ENCODE peak calls at places on chromosomes 6 and 20, in four cellular contexts. A is hepatocyte, V is endodermal cell, K is K562. W is an unnamed sample.

GRCh38 chr6:17394192-17394611 is 807 bp downstream of the CAP2 start:
- DNase-seq in V (peak; percentile 89), K (peak; percentile 9), A (peak; percentile 81), W (peak; percentile 75)

GRCh38 chr6:137738197-137738596 is 128.9 kb upstream of the TNFAIP3 start:
- DNase-seq in A (peak; percentile 40), V (no peak), K (no peak), W (peak; percentile 68)

GRCh38 chr20:45771182-45771759 is 20.4 kb downstream of the WFDC3 start:
- DNase-seq in K (peak; percentile 87), A (peak; percentile 88), V (peak; percentile 97), W (peak; percentile 67)

GRCh38 chr6:11251553-11252358 is 19.3 kb upstream of the NEDD9 start:
- DNase-seq in V (no peak), K (no peak), A (peak; percentile 35), W (peak; percentile 80)

GRCh38 chr6:118579786-118580185 is 31.7 kb downstream of the PLN start:
- DNase-seq in V (peak; percentile 80), A (no peak), K (no peak), W (no peak)

GRCh38 chr6:100171533-100172321 is 177.7 kb upstream of the MCHR2 start:
- DNase-seq in A (no peak), V (no peak), K (no peak), W (peak; percentile 76)

GRCh38 chr20:25553819-25554296 is 31.5 kb downstream of the NINL start:
- DNase-seq in A (peak; percentile 69), K (no peak), V (no peak), W (no peak)

GRCh38 chr20:47438464-47439381 is 63.0 kb upstream of the NCOA3 start:
- DNase-seq in V (no peak), K (peak; percentile 67), A (peak; percentile 58), W (peak; percentile 85)

GRCh38 chr6:94323853-94324252 is 904.5 kb upstream of the EPHA7 start:
- DNase-seq in K (no peak), A (peak; percentile 23), V (peak; percentile 62), W (peak; percentile 4)

GRCh38 chr6:154962751-154963150 is 32.4 kb upstream of the TIAM2 start:
- DNase-seq in V (no peak), K (no peak), A (peak; percentile 23), W (peak; percentile 78)

GRCh38 chr6:3280866-3281465 is 22.2 kb downstream of the PSMG4 start:
- DNase-seq in V (peak; percentile 45), A (no peak), K (no peak), W (no peak)

GRCh38 chr6:156126535-156126934 is 650.6 kb upstream of the ARID1B start:
- DNase-seq in V (no peak), K (no peak), A (no peak), W (no peak)

GRCh38 chr6:138714493-138714892 is 59.1 kb upstream of the CCDC28A start:
- DNase-seq in V (no peak), A (no peak), K (no peak), W (no peak)

GRCh38 chr6:89602713-89603112 is 35.8 kb downstream of the LYRM2 start:
- DNase-seq in K (no peak), A (no peak), V (no peak), W (no peak)

GRCh38 chr20:59032713-59033059 is 551 bp upstream of the ATP5F1E start:
- DNase-seq in A (peak; percentile 62), V (no peak), K (no peak), W (no peak)

GRCh38 chr20:35729836-35730582 is 12.1 kb downstream of the RBM39 start:
- DNase-seq in V (no peak), A (no peak), K (no peak), W (no peak)

GRCh38 chr6:100468966-100469859 is 4.5 kb upstream of the SIM1 start:
- DNase-seq in K (no peak), V (peak; percentile 70), A (no peak), W (no peak)

GRCh38 chr20:49916146-49917002 is 1.0 kb upstream of the SPATA2 start:
- DNase-seq in K (peak; percentile 85), V (peak; percentile 68), A (peak; percentile 85), W (peak; percentile 76)

GRCh38 chr20:19975436-19975799 is 41.7 kb upstream of the NAA20 start:
- DNase-seq in K (no peak), V (no peak), A (no peak), W (no peak)

GRCh38 chr20:32444474-32445220 is 86.5 kb downstream of the ASXL1 start:
- DNase-seq in K (no peak), V (peak; percentile 35), A (no peak), W (no peak)

GRCh38 chr6:36436466-36436865 is 6.2 kb downstream of the PXT1 start:
- DNase-seq in A (no peak), V (no peak), K (no peak), W (no peak)

GRCh38 chr6:151822252-151823111 is 15.0 kb downstream of the ESR1 start:
- DNase-seq in K (no peak), A (no peak), V (no peak), W (no peak)

GRCh38 chr6:7073810-7074525 is 33.8 kb upstream of the RREB1 start:
- DNase-seq in V (no peak), K (no peak), A (no peak), W (no peak)

GRCh38 chr20:59002874-59003399 is 4.1 kb downstream of the CTSZ start:
- DNase-seq in A (no peak), K (no peak), V (no peak), W (no peak)

GRCh38 chr6:78844899-78845298 is 22.5 kb upstream of the IRAK1BP1 start:
- DNase-seq in V (no peak), A (no peak), K (no peak), W (no peak)

DNA sequence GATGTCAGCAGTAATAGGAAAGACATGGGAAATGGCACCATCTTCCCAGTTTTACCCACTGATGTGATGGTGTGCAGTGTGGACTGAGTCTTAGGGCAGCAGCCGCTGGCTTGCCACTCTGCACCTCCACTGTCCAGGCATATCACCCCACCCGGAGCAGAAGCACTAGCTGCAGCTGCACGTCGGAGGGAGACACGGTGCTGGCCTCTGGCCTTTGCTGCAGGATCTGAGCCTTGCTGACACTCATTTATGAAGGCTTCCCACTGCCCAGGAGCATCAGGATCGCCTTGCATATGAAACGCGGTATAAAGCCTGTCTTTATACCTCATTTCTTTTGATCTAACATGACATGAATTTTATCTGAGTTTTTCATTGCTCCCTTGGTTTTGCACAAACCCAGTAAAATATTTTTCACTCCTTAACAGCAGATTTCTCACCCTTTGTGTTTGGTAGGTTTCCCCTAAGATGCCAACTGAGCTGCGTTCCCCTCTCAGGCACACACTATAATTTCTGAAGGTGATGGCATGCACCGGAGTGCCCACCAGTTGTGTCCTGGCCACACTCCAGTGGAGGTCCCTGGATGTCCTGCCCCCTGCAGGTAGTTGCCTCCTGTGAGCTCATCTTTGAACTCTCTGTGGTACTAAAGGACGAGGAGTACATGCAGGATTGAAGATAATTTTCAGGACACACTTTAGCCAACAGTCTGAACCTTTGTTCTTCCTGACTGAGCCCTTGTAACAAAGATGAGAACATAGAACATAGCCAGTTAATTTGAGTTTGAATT is 8.9 kb upstream of the EXOC2 start:
- DNase-seq in K (no peak), A (no peak), V (peak; percentile 70), W (no peak)
- TF ChIP-seq CTCF in K (peak; percentile 25), A (no peak), V (peak; percentile 74), W (no peak)

DNA sequence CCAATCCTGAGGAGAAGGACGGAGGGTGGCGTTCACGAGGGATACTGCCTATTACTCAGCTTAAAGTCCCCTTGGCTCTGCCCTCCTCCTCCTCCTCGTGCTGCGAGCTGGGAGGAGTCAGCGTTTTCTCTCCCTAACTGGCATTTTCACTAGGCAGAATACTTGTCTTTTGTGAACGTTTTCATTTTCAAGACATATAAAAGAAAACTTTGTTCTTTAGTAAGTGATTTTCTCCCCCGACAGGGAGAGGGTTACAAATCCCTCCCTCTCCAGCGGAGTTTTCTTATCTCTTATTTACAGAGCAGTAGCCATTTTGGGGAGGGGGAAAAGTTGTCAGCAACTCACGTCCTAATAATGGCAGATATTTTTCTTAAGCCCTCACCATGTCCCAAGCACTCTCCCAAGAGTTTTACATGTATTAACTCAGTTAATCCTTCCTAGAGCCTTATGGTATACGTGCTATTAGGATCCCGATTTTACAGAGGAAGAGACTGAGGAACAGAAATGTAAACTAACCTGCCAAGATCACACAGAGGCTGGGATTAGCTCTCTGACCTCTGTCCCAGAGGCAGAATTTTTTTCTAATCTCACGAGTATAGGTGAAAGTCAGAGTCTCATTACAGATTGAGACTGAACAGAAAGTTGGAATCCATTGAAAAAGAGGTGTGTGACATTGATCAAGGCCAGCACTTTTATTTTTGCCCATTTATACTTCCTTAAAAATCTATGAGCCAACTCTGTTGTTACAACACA is 30.0 kb upstream of the ZNF217 start:
- DNase-seq in V (peak; percentile 86), K (peak; percentile 86), A (peak; percentile 84), W (peak; percentile 68)
- H3K4me3 ChIP-seq in V (peak overlapping the region; percentile 76), K (peak overlapping the region; percentile 23), A (peak overlapping the region; percentile 8), W (peak overlapping the region; percentile 23)

DNA sequence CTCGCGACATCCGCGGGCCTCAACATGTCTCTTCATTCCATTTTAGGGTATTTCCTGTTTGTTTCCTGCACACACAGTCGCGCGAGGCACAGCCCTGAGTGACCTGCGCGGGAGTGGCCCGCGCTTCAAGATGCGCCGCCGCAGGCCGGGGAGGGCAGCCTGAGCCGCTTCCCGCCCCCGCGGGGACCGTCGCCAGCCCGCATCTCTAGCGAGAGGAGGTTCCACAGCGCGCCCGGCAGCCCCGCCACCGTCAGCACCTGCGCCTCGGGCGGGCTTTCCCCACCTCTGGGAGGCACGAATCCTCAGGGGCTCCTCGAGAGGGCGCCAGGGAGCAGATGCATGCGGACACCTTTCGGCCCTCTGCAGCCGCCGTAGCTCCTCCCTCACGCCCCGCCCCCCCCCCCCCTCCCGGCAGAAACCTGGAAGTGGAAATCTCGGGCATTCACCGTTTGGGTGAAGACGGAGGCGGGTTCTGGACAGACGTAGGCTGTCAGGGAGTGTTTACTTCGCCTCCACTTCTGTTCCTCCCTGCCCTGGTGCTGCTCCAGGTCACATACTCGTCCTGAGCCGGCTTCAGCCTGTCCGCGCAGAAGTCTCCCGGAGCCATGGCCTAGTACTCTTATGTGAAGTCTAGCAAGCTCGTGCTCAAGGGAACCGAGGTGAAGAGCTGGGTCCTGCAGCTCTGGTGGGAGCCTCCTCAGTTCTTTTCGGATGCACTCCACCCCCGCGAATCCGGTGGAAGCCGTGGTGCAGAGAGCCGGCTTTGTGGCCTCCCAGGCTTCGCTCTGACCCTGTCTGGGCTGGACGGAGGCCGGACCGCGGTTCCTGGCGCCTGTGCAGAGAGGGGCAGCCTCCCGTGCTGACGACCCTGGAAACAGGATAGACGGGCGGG is 880.5 kb upstream of the DEFB115 start:
- DNase-seq in K (peak; percentile 91), A (peak; percentile 4), V (peak; percentile 75), W (peak; percentile 69)
- TF ChIP-seq CTCF in K (peak; percentile 68), A (no peak), V (peak; percentile 47), W (peak; percentile 72)

DNA sequence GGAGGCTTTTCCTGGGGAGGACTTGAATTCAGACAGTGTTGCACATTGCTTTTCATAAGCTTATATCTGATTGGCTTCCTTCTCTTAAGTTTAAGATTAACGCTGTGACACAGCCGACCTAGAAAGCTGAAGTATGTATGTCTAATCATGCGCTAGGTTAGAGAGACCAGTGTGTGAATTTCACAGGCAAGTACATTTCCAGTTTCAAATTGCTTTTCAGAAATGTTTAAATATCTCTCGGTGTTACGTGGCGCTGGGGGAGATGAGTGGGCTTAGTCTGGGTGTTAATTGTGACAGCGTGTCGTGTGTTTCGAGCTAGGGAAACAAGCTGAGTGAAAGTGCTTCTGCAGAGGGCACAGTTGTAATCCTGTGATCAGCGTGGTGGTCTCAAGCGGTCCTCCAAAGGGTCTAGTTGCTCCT is 166.5 kb downstream of the SASH1 start:
- DNase-seq in V (no peak), A (no peak), K (no peak), W (no peak)
- H3K4me3 ChIP-seq in V (peak overlapping the region; percentile 10), A (peak overlapping the region; percentile 58), K (no peak overlapping the region), W (no peak overlapping the region)

W was measured in bronchial epithelial cell.